ENCODE peak calls at places on chromosomes 4 and X, in seven cellular contexts. S is endothelial cell; B is HCT116; M is CD8-positive, alpha-beta T cell; W is dermis microvascular lymphatic vessel endothelial cell; G is WTC11; E is astrocyte. V is an unnamed sample.

GRCh38 chr4:185566425-185566824 is 31.1 kb upstream of the PDLIM3 start:
- DNase-seq in S (no peak), B (no peak), M (no peak), W (peak), G (no peak), E (no peak), V (no peak)

GRCh38 chr4:18071894-18072293 is 50.3 kb upstream of the LCORL start:
- DNase-seq in S (no peak), B (no peak), M (no peak), W (no peak), G (no peak), E (no peak), V (no peak)

GRCh38 chr4:143616771-143617170 is 83.7 kb downstream of the FREM3 start:
- DNase-seq in S (no peak), B (no peak), M (no peak), W (no peak), G (no peak), E (peak), V (no peak)

GRCh38 chr4:47213971-47214370 is 182.6 kb downstream of the GABRB1 start:
- DNase-seq in S (no peak), B (no peak), M (no peak), W (no peak), G (no peak), E (peak), V (no peak)

GRCh38 chrX:80812176-80812575 is 2.5 kb upstream of the BRWD3 start:
- DNase-seq in S (peak), B (no peak), M (peak), W (peak), G (peak), E (peak), V (no peak)

GRCh38 chr4:17027495-17027894 is 129.1 kb upstream of the LDB2 start:
- DNase-seq in S (no peak), B (peak), M (no peak), W (peak), G (no peak), E (peak), V (no peak)

GRCh38 chr4:83568057-83568456 is 32.1 kb downstream of the GPAT3 start:
- DNase-seq in S (no peak), B (no peak), M (no peak), W (no peak), G (no peak), E (no peak), V (no peak)

GRCh38 chr4:185280608-185281007 is 71.2 kb downstream of the SNX25 start:
- DNase-seq in S (no peak), B (no peak), M (no peak), W (peak), G (no peak), E (no peak), V (no peak)

GRCh38 chrX:98523026-98523425 is 1639.3 kb downstream of the RPA4 start:
- DNase-seq in S (no peak), B (no peak), M (no peak), W (no peak), G (no peak), E (no peak), V (no peak)

GRCh38 chrX:152072236-152072635 is 66.1 kb downstream of the MAGEA10 start:
- DNase-seq in S (no peak), B (no peak), M (no peak), W (peak), G (no peak), E (peak), V (no peak)

GRCh38 chr4:1051472-1051871 is 40.0 kb downstream of the FGFRL1 start:
- DNase-seq in S (no peak), B (no peak), M (no peak), W (no peak), G (no peak), E (no peak), V (no peak)

GRCh38 chrX:15567886-15568616 is 32.7 kb downstream of the ACE2 start:
- DNase-seq in S (no peak), B (no peak), M (no peak), W (peak), G (no peak), E (no peak), V (no peak)